ENCODE peak calls at places on chromosomes 2 and 18, in six cellular contexts. X is thoracic aorta, E is neural crest cell, P is suprapubic skin, Z is A549, K is MM.1S. O is an unnamed sample.

GRCh38 chr2:68282814-68283812 is 30.8 kb upstream of the PPP3R1 start:
- DNase-seq in E (no peak), Z (peak; percentile 69), K (peak; percentile 41), P (no peak), X (no peak), O (peak; percentile 16)

GRCh38 chr2:132757676-132758075 is 87.7 kb upstream of the LYPD1 start:
- DNase-seq in E (no peak), P (no peak), Z (peak; percentile 8), X (no peak), K (no peak), O (no peak)

GRCh38 chr2:83802604-83803003 is 656.5 kb downstream of the SUCLG1 start:
- DNase-seq in Z (no peak), P (no peak), X (no peak), E (no peak), K (no peak), O (no peak)

GRCh38 chr18:77102246-77103040 is 30.1 kb downstream of the MBP start:
- DNase-seq in K (peak; percentile 81), P (no peak), Z (no peak), X (no peak), E (no peak), O (no peak)

GRCh38 chr2:71575966-71576365 is 122.6 kb downstream of the DYSF start:
- DNase-seq in K (no peak), E (no peak), P (no peak), Z (no peak), X (no peak), O (no peak)

GRCh38 chr2:854460-854859 is 96.2 kb upstream of the SNTG2 start:
- DNase-seq in Z (peak; percentile 47), P (no peak), E (peak; percentile 40), X (no peak), K (no peak), O (peak; percentile 13)

GRCh38 chr18:80140455-80140985 is 31.5 kb downstream of the ADNP2 start:
- DNase-seq in E (no peak), K (no peak), P (no peak), Z (no peak), X (no peak), O (no peak)

GRCh38 chr2:97868986-97869721 is 126.6 kb downstream of the TMEM131 start:
- DNase-seq in K (no peak), Z (peak; percentile 85), E (peak; percentile 22), P (no peak), X (peak; percentile 19), O (peak; percentile 36)

GRCh38 chr2:185785851-185786473 is 47.4 kb downstream of the FSIP2 start:
- DNase-seq in Z (no peak), P (no peak), E (no peak), X (no peak), K (no peak), O (no peak)

GRCh38 chr2:16899958-16900357 is 234.3 kb upstream of the CYRIA start:
- DNase-seq in K (no peak), Z (no peak), P (no peak), X (no peak), E (no peak), O (no peak)

DNA sequence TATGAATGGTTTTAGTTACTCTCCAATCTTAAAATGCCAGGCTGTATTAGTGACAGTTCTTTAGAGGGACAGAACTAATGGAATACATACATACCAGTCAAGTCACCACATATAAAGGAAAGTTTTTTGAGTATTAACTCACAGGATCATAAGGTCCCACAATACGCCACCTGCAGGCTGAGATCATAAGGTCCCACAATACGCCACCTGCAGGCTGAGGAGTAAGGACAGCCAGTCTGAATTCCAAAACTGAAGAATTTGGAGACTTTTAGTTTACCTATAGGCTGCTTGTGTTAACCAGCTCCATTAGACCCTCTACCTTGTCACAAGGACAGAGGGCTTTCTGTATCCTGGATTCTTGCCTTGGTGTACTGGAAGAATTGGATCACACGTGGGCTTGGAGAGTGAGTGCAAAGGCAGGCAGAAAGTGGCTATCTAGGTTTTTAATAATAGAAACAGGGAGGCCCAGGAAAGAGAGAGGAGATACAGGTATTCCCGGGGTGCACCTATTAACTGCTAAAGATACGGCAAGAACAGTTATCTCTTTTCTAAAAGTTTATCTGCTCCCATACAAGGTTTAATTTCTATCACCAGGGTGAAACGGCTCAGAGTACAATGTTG is 234.9 kb upstream of the CYRIA start:
- DNase-seq in P (no peak), K (peak; percentile 12), Z (peak; percentile 63), X (no peak), E (no peak), O (peak; percentile 4)
- TF ChIP-seq CTCF in P (peak; percentile 42), K (peak; percentile 50), Z (peak; percentile 49), X (no peak), E (peak; percentile 65), O (peak; percentile 20)

GRCh38 chr2:227325824-227326195 is 759 bp downstream of the MFF start:
- DNase-seq in K (peak; percentile 29), Z (peak; percentile 37), E (peak; percentile 26), P (peak; percentile 61), X (no peak), O (peak; percentile 45)
- TF ChIP-seq CTCF in K (no peak), Z (no peak), E (no peak), P (no peak), X (no peak), O (no peak)

DNA sequence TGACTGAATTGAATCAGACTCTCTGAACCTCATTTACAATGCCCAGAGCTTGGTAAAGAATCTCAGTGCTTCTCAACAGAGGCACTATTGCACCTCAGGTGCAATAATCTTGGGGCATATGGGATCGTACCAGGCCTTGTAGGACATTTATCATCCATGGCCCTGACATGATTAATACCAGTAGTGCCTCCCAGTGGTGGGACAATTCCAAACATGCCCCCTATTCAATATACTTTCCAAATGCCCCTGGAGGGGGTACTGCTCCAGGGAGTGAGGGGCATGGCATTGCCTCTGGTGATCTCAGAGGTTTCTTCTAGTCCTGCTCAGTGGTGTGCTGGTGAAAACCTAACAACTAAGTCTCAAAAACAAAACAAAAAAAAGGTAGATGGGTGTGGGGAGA is 174.9 kb upstream of the SMAD2 start:
- DNase-seq in E (no peak), P (no peak), X (no peak), Z (no peak), K (no peak), O (no peak)
- TF ChIP-seq CTCF in E (no peak), P (no peak), X (no peak), Z (no peak), K (no peak), O (no peak)

GRCh38 chr2:5977477-5977876 is 285.3 kb downstream of the SOX11 start:
- DNase-seq in E (no peak), Z (no peak), P (no peak), K (no peak), X (no peak), O (no peak)
- TF ChIP-seq CTCF in E (peak; percentile 22), Z (no peak), P (no peak), K (no peak), X (no peak), O (no peak)